ENCODE peak calls at places on chromosomes 7 and 10, in eight cellular contexts. One of them, this sample, is unnamed. For H3K9me3, the result is how much of the 10 kb centered on the place peaks cover.

GRCh38 chr10:102641880-102642552 is 2.3 kb upstream of the TRIM8 start:
- DNase-seq in breast epithelium: peak
- DNase-seq in IMR-90: peak
- DNase-seq in adrenal gland: peak
- DNase-seq in heart left ventricle: peak
- DNase-seq in colonic mucosa: peak
- DNase-seq in AG04450: peak
- DNase-seq in neural progenitor cell: peak
- DNase-seq in this sample: peak

GRCh38 chr7:105224884-105225651 is 163.7 kb downstream of the SRPK2 start:
- DNase-seq in breast epithelium: no peak
- DNase-seq in IMR-90: peak
- DNase-seq in adrenal gland: peak
- DNase-seq in heart left ventricle: no peak
- DNase-seq in colonic mucosa: no peak
- DNase-seq in AG04450: peak
- DNase-seq in neural progenitor cell: no peak
- DNase-seq in this sample: no peak

GRCh38 chr10:29649561-29650551 is 15.1 kb upstream of the SVIL start:
- DNase-seq in breast epithelium: no peak
- DNase-seq in IMR-90: peak
- DNase-seq in adrenal gland: no peak
- DNase-seq in heart left ventricle: no peak
- DNase-seq in colonic mucosa: no peak
- DNase-seq in AG04450: peak
- DNase-seq in neural progenitor cell: no peak
- DNase-seq in this sample: no peak

GRCh38 chr10:64118736-64119135 is 597.5 kb downstream of the REEP3 start:
- DNase-seq in breast epithelium: no peak
- DNase-seq in IMR-90: no peak
- DNase-seq in adrenal gland: no peak
- DNase-seq in heart left ventricle: no peak
- DNase-seq in colonic mucosa: peak
- DNase-seq in AG04450: no peak
- DNase-seq in neural progenitor cell: no peak
- DNase-seq in this sample: no peak

GRCh38 chr7:107715531-107715930 is 28.4 kb upstream of the CBLL1 start:
- DNase-seq in breast epithelium: no peak
- DNase-seq in IMR-90: peak
- DNase-seq in adrenal gland: no peak
- DNase-seq in heart left ventricle: no peak
- DNase-seq in colonic mucosa: no peak
- DNase-seq in AG04450: no peak
- DNase-seq in neural progenitor cell: no peak
- DNase-seq in this sample: no peak

GRCh38 chr7:147510913-147511312 is 1079.7 kb upstream of the C7orf33 start:
- DNase-seq in breast epithelium: no peak
- DNase-seq in IMR-90: peak
- DNase-seq in adrenal gland: no peak
- DNase-seq in heart left ventricle: no peak
- DNase-seq in colonic mucosa: no peak
- DNase-seq in AG04450: no peak
- DNase-seq in neural progenitor cell: no peak
- DNase-seq in this sample: no peak

GRCh38 chr7:23062452-23062851 is 43.1 kb upstream of the KLHL7 start:
- DNase-seq in breast epithelium: no peak
- DNase-seq in IMR-90: peak
- DNase-seq in adrenal gland: peak
- DNase-seq in heart left ventricle: no peak
- DNase-seq in colonic mucosa: no peak
- DNase-seq in AG04450: peak
- DNase-seq in neural progenitor cell: no peak
- DNase-seq in this sample: no peak

GRCh38 chr10:31758495-31758894 is 170.1 kb downstream of the ARHGAP12 start:
- DNase-seq in breast epithelium: no peak
- DNase-seq in IMR-90: no peak
- DNase-seq in adrenal gland: no peak
- DNase-seq in heart left ventricle: no peak
- DNase-seq in colonic mucosa: no peak
- DNase-seq in AG04450: no peak
- DNase-seq in neural progenitor cell: no peak
- DNase-seq in this sample: no peak

GRCh38 chr10:15579605-15580004 is 140.1 kb downstream of the ITGA8 start:
- DNase-seq in breast epithelium: no peak
- DNase-seq in IMR-90: peak
- DNase-seq in adrenal gland: no peak
- DNase-seq in heart left ventricle: no peak
- DNase-seq in colonic mucosa: no peak
- DNase-seq in AG04450: peak
- DNase-seq in neural progenitor cell: no peak
- DNase-seq in this sample: no peak

GRCh38 chr10:13787015-13787421 is 200.3 kb downstream of the PRPF18 start:
- DNase-seq in breast epithelium: no peak
- DNase-seq in IMR-90: peak
- DNase-seq in adrenal gland: peak
- DNase-seq in heart left ventricle: peak
- DNase-seq in colonic mucosa: peak
- DNase-seq in AG04450: no peak
- DNase-seq in neural progenitor cell: no peak
- DNase-seq in this sample: no peak

GRCh38 chr7:21377545-21377944 is 50.3 kb upstream of the SP4 start:
- DNase-seq in breast epithelium: no peak
- DNase-seq in IMR-90: no peak
- DNase-seq in adrenal gland: no peak
- DNase-seq in heart left ventricle: no peak
- DNase-seq in colonic mucosa: no peak
- DNase-seq in AG04450: no peak
- DNase-seq in neural progenitor cell: no peak
- DNase-seq in this sample: no peak

GRCh38 chr7:148050492-148051158 is 539.9 kb upstream of the C7orf33 start:
- DNase-seq in breast epithelium: no peak
- DNase-seq in IMR-90: no peak
- DNase-seq in adrenal gland: no peak
- DNase-seq in heart left ventricle: no peak
- DNase-seq in colonic mucosa: no peak
- DNase-seq in AG04450: no peak
- DNase-seq in neural progenitor cell: no peak
- DNase-seq in this sample: no peak

GRCh38 chr10:127886371-127887051 is 6.2 kb downstream of the CLRN3 start:
- DNase-seq in breast epithelium: no peak
- DNase-seq in IMR-90: no peak
- DNase-seq in adrenal gland: no peak
- DNase-seq in heart left ventricle: no peak
- DNase-seq in colonic mucosa: peak
- DNase-seq in AG04450: no peak
- DNase-seq in neural progenitor cell: no peak
- DNase-seq in this sample: no peak

GRCh38 chr10:101617824-101618568 is 29.9 kb downstream of the DPCD start:
- DNase-seq in breast epithelium: no peak
- DNase-seq in IMR-90: no peak
- DNase-seq in adrenal gland: no peak
- DNase-seq in heart left ventricle: no peak
- DNase-seq in colonic mucosa: no peak
- DNase-seq in AG04450: no peak
- DNase-seq in neural progenitor cell: no peak
- DNase-seq in this sample: no peak

GRCh38 chr10:101616415-101617101 is 28.4 kb downstream of the DPCD start:
- DNase-seq in breast epithelium: no peak
- DNase-seq in IMR-90: no peak
- DNase-seq in adrenal gland: no peak
- DNase-seq in heart left ventricle: no peak
- DNase-seq in colonic mucosa: no peak
- DNase-seq in AG04450: no peak
- DNase-seq in neural progenitor cell: no peak
- DNase-seq in this sample: no peak

GRCh38 chr10:101618871-101619270 is 30.8 kb downstream of the DPCD start:
- DNase-seq in breast epithelium: no peak
- DNase-seq in IMR-90: no peak
- DNase-seq in adrenal gland: no peak
- DNase-seq in heart left ventricle: no peak
- DNase-seq in colonic mucosa: no peak
- DNase-seq in AG04450: no peak
- DNase-seq in neural progenitor cell: no peak
- DNase-seq in this sample: no peak

GRCh38 chr10:101615760-101616116 is 27.6 kb downstream of the DPCD start:
- DNase-seq in breast epithelium: no peak
- DNase-seq in IMR-90: no peak
- DNase-seq in adrenal gland: no peak
- DNase-seq in heart left ventricle: no peak
- DNase-seq in colonic mucosa: no peak
- DNase-seq in AG04450: no peak
- DNase-seq in neural progenitor cell: no peak
- DNase-seq in this sample: no peak

DNA sequence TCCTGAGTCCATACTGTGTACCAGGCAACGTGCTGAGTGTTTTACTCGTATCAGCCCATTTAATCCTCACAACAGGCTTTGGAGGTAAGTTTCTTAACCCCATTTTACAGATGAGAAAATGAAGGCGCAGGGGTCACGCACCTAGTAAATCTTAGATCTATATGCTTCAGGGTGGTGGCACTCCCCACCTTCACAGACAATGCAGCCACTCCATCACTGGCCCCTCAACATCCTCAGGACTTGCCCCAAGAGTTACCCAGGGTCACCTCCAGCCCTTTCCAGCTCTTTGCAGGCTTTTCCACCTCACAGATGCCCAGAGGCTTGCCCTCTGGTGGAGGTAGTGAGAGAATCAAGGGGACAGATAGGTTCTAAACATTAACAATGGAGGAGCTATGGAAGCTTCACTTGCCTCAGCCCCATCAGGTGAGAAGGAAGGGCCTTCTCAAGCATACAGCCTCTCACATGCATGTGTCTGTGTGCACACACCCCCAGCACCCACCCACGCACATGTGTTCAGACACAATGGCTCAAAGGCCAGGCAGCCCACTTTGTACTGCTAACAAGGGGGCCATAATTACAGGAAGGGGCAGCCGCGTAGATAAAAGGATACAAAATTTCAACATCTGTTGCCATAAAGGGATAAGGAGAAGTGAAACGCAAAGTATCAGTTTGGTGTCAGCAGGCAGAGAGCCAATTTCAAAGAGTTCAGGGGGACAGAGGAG is 29.1 kb downstream of the DPCD start:
- DNase-seq in breast epithelium: no peak
- DNase-seq in IMR-90: no peak
- DNase-seq in adrenal gland: no peak
- DNase-seq in heart left ventricle: no peak
- DNase-seq in colonic mucosa: no peak
- DNase-seq in AG04450: no peak
- DNase-seq in neural progenitor cell: no peak
- DNase-seq in this sample: no peak
- TF ChIP-seq CTCF in breast epithelium: no peak
- TF ChIP-seq CTCF in IMR-90: no peak
- TF ChIP-seq CTCF in adrenal gland: no peak
- TF ChIP-seq CTCF in heart left ventricle: no peak
- TF ChIP-seq CTCF in colonic mucosa: no peak
- TF ChIP-seq CTCF in AG04450: peak
- TF ChIP-seq CTCF in neural progenitor cell: peak
- TF ChIP-seq CTCF in this sample: no peak

GRCh38 chr7:1230411-1231213 is 2.1 kb upstream of the UNCX start:
- DNase-seq in breast epithelium: no peak
- DNase-seq in IMR-90: no peak
- DNase-seq in adrenal gland: no peak
- DNase-seq in heart left ventricle: no peak
- DNase-seq in colonic mucosa: no peak
- DNase-seq in AG04450: no peak
- DNase-seq in neural progenitor cell: peak
- DNase-seq in this sample: no peak
- H3K4me3 ChIP-seq in breast epithelium: peak
- H3K4me3 ChIP-seq in IMR-90: no peak
- H3K4me3 ChIP-seq in adrenal gland: no peak
- H3K4me3 ChIP-seq in heart left ventricle: no peak
- H3K4me3 ChIP-seq in colonic mucosa: no peak
- H3K4me3 ChIP-seq in AG04450: no peak
- H3K4me3 ChIP-seq in neural progenitor cell: no peak
- H3K4me3 ChIP-seq in this sample: no peak

GRCh38 chr10:37552881-37553280 is 304.5 kb downstream of the ZNF248 start:
- DNase-seq in breast epithelium: no peak
- DNase-seq in IMR-90: no peak
- DNase-seq in adrenal gland: no peak
- DNase-seq in heart left ventricle: no peak
- DNase-seq in colonic mucosa: no peak
- DNase-seq in AG04450: no peak
- DNase-seq in neural progenitor cell: no peak
- DNase-seq in this sample: no peak

GRCh38 chr10:37549054-37549453 is 308.4 kb downstream of the ZNF248 start:
- DNase-seq in breast epithelium: no peak
- DNase-seq in IMR-90: no peak
- DNase-seq in adrenal gland: no peak
- DNase-seq in heart left ventricle: no peak
- DNase-seq in colonic mucosa: no peak
- DNase-seq in AG04450: no peak
- DNase-seq in neural progenitor cell: no peak
- DNase-seq in this sample: no peak
- H3K9me3 ChIP-seq in breast epithelium: under half
- H3K9me3 ChIP-seq in IMR-90: under half
- H3K9me3 ChIP-seq in adrenal gland: under half
- H3K9me3 ChIP-seq in heart left ventricle: under half
- H3K9me3 ChIP-seq in colonic mucosa: under half
- H3K9me3 ChIP-seq in AG04450: under half
- H3K9me3 ChIP-seq in neural progenitor cell: under half
- H3K9me3 ChIP-seq in this sample: under half

GRCh38 chr10:21524131-21524525 is 1.4 kb downstream of the SKIDA1 start:
- DNase-seq in breast epithelium: no peak
- DNase-seq in IMR-90: no peak
- DNase-seq in adrenal gland: no peak
- DNase-seq in heart left ventricle: no peak
- DNase-seq in colonic mucosa: no peak
- DNase-seq in AG04450: no peak
- DNase-seq in neural progenitor cell: no peak
- DNase-seq in this sample: no peak

GRCh38 chr10:21523557-21524008 is 1.9 kb downstream of the SKIDA1 start:
- DNase-seq in breast epithelium: no peak
- DNase-seq in IMR-90: peak
- DNase-seq in adrenal gland: peak
- DNase-seq in heart left ventricle: peak
- DNase-seq in colonic mucosa: no peak
- DNase-seq in AG04450: no peak
- DNase-seq in neural progenitor cell: peak
- DNase-seq in this sample: no peak

GRCh38 chr10:21521910-21522533 is 3.5 kb downstream of the SKIDA1 start:
- DNase-seq in breast epithelium: no peak
- DNase-seq in IMR-90: no peak
- DNase-seq in adrenal gland: no peak
- DNase-seq in heart left ventricle: no peak
- DNase-seq in colonic mucosa: no peak
- DNase-seq in AG04450: no peak
- DNase-seq in neural progenitor cell: peak
- DNase-seq in this sample: no peak

GRCh38 chr10:21524526-21525366 is 736 bp downstream of the SKIDA1 start:
- DNase-seq in breast epithelium: no peak
- DNase-seq in IMR-90: peak
- DNase-seq in adrenal gland: no peak
- DNase-seq in heart left ventricle: no peak
- DNase-seq in colonic mucosa: no peak
- DNase-seq in AG04450: no peak
- DNase-seq in neural progenitor cell: peak
- DNase-seq in this sample: no peak

DNA sequence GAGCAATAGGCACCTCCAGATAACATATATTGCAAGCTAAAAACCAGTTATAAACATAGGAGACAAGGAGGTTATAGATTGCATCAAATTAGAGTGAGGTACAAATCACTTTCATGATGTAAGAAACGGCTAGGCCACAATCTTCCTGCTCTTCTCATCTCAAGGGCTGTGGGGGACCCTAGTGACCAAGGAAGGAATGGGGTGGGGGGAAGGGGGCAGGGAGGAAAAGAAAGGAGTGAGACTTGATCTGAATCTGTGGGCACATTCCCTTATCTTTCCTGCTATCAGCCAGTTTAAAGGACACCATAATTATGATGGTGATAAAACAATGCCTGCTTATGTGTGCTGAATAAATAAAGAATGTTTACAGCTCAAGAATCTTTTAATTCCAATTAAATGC is 2.5 kb downstream of the SKIDA1 start:
- DNase-seq in breast epithelium: no peak
- DNase-seq in IMR-90: no peak
- DNase-seq in adrenal gland: no peak
- DNase-seq in heart left ventricle: no peak
- DNase-seq in colonic mucosa: no peak
- DNase-seq in AG04450: no peak
- DNase-seq in neural progenitor cell: peak
- DNase-seq in this sample: no peak
- TF ChIP-seq CTCF in breast epithelium: no peak
- TF ChIP-seq CTCF in IMR-90: no peak
- TF ChIP-seq CTCF in adrenal gland: no peak
- TF ChIP-seq CTCF in heart left ventricle: no peak
- TF ChIP-seq CTCF in colonic mucosa: no peak
- TF ChIP-seq CTCF in AG04450: no peak
- TF ChIP-seq CTCF in neural progenitor cell: peak
- TF ChIP-seq CTCF in this sample: no peak